ENCODE peak calls at places on chromosomes 11 and 22, in five cellular contexts. One of them, this sample, is unnamed.

GRCh38 chr11:123707606-123708205 is 33.8 kb downstream of the ZNF202 start:
- DNase-seq in globus pallidus: peak
- DNase-seq in Calu3: peak
- DNase-seq in iPS DF 19.7: no peak
- DNase-seq in NT2/D1: peak
- DNase-seq in this sample: peak

GRCh38 chr22:45240810-45241631 is at the start of gene KIAA0930:
- DNase-seq in Calu3: peak
- DNase-seq in iPS DF 19.7: no peak
- DNase-seq in NT2/D1: peak
- DNase-seq in globus pallidus: peak
- DNase-seq in this sample: peak

GRCh38 chr22:25085930-25086901 is 113.4 kb upstream of the CRYBB3 start:
- DNase-seq in globus pallidus: no peak
- DNase-seq in NT2/D1: no peak
- DNase-seq in iPS DF 19.7: no peak
- DNase-seq in Calu3: no peak
- DNase-seq in this sample: peak

GRCh38 chr11:83464181-83464580 is 178.0 kb upstream of the CCDC90B start:
- DNase-seq in globus pallidus: no peak
- DNase-seq in Calu3: no peak
- DNase-seq in NT2/D1: no peak
- DNase-seq in iPS DF 19.7: no peak
- DNase-seq in this sample: no peak

GRCh38 chr11:22703561-22703960 is 37.1 kb downstream of the GAS2 start:
- DNase-seq in NT2/D1: no peak
- DNase-seq in iPS DF 19.7: no peak
- DNase-seq in globus pallidus: peak
- DNase-seq in Calu3: no peak
- DNase-seq in this sample: peak

GRCh38 chr11:1092919-1093318 is 18.2 kb downstream of the MUC2 start:
- DNase-seq in Calu3: no peak
- DNase-seq in globus pallidus: no peak
- DNase-seq in NT2/D1: no peak
- DNase-seq in iPS DF 19.7: no peak
- DNase-seq in this sample: no peak

GRCh38 chr11:72144807-72145565 is 9.5 kb downstream of the FOLR3 start:
- DNase-seq in Calu3: peak
- DNase-seq in globus pallidus: no peak
- DNase-seq in NT2/D1: no peak
- DNase-seq in iPS DF 19.7: no peak
- DNase-seq in this sample: no peak

GRCh38 chr22:24580276-24580675 is 12.6 kb downstream of the LRRC75B start:
- DNase-seq in Calu3: no peak
- DNase-seq in globus pallidus: no peak
- DNase-seq in iPS DF 19.7: no peak
- DNase-seq in NT2/D1: no peak
- DNase-seq in this sample: no peak

GRCh38 chr11:86115542-86116385 is 46.9 kb upstream of the PICALM start:
- DNase-seq in globus pallidus: no peak
- DNase-seq in Calu3: peak
- DNase-seq in iPS DF 19.7: no peak
- DNase-seq in NT2/D1: no peak
- DNase-seq in this sample: no peak

GRCh38 chr11:104370478-104370877 is 206.5 kb upstream of the PDGFD start:
- DNase-seq in Calu3: no peak
- DNase-seq in iPS DF 19.7: no peak
- DNase-seq in NT2/D1: no peak
- DNase-seq in globus pallidus: no peak
- DNase-seq in this sample: no peak

GRCh38 chr11:92383430-92383829 is 158.8 kb downstream of the FAT3 start:
- DNase-seq in Calu3: no peak
- DNase-seq in NT2/D1: no peak
- DNase-seq in iPS DF 19.7: no peak
- DNase-seq in globus pallidus: no peak
- DNase-seq in this sample: no peak

GRCh38 chr11:65225284-65226102 is 36.3 kb upstream of the POLA2 start:
- DNase-seq in iPS DF 19.7: no peak
- DNase-seq in Calu3: no peak
- DNase-seq in globus pallidus: peak
- DNase-seq in NT2/D1: peak
- DNase-seq in this sample: peak

GRCh38 chr22:29697853-29698598 is 21.8 kb upstream of the CABP7 start:
- DNase-seq in globus pallidus: no peak
- DNase-seq in NT2/D1: no peak
- DNase-seq in Calu3: no peak
- DNase-seq in iPS DF 19.7: no peak
- DNase-seq in this sample: no peak

GRCh38 chr11:27420722-27421572 is 51.6 kb downstream of the LGR4 start:
- DNase-seq in globus pallidus: no peak
- DNase-seq in NT2/D1: no peak
- DNase-seq in Calu3: no peak
- DNase-seq in iPS DF 19.7: no peak
- DNase-seq in this sample: no peak

GRCh38 chr11:70067591-70068341 is 10.4 kb upstream of the ANO1 start:
- DNase-seq in iPS DF 19.7: peak
- DNase-seq in globus pallidus: no peak
- DNase-seq in Calu3: peak
- DNase-seq in NT2/D1: no peak
- DNase-seq in this sample: no peak

GRCh38 chr22:22901578-22902218 is 14.1 kb downstream of the IGLL5 start:
- DNase-seq in globus pallidus: no peak
- DNase-seq in Calu3: no peak
- DNase-seq in iPS DF 19.7: no peak
- DNase-seq in NT2/D1: no peak
- DNase-seq in this sample: no peak

GRCh38 chr22:48718818-48719500 is 1108.7 kb downstream of the BRD1 start:
- DNase-seq in iPS DF 19.7: no peak
- DNase-seq in Calu3: no peak
- DNase-seq in NT2/D1: no peak
- DNase-seq in globus pallidus: no peak
- DNase-seq in this sample: no peak

GRCh38 chr11:132866783-132867545 is 665.3 kb downstream of the OPCML start:
- DNase-seq in iPS DF 19.7: no peak
- DNase-seq in NT2/D1: no peak
- DNase-seq in globus pallidus: no peak
- DNase-seq in Calu3: no peak
- DNase-seq in this sample: no peak

GRCh38 chr11:110070176-110070575 is 23.0 kb upstream of the ZC3H12C start:
- DNase-seq in iPS DF 19.7: no peak
- DNase-seq in NT2/D1: no peak
- DNase-seq in Calu3: no peak
- DNase-seq in globus pallidus: no peak
- DNase-seq in this sample: no peak

GRCh38 chr22:27409299-27409698 is 392.3 kb downstream of the MN1 start:
- DNase-seq in Calu3: no peak
- DNase-seq in iPS DF 19.7: no peak
- DNase-seq in globus pallidus: no peak
- DNase-seq in NT2/D1: no peak
- DNase-seq in this sample: peak

GRCh38 chr11:101797335-101797734 is 117.5 kb upstream of the CEP126 start:
- DNase-seq in NT2/D1: no peak
- DNase-seq in iPS DF 19.7: no peak
- DNase-seq in Calu3: no peak
- DNase-seq in globus pallidus: no peak
- DNase-seq in this sample: no peak

GRCh38 chr22:17095538-17095937 is 10.7 kb downstream of the IL17RA start:
- DNase-seq in iPS DF 19.7: no peak
- DNase-seq in NT2/D1: no peak
- DNase-seq in globus pallidus: no peak
- DNase-seq in Calu3: no peak
- DNase-seq in this sample: no peak

This sample was measured in HepG2.